ENCODE peak calls at places on chromosomes 4 and X, in six cellular contexts. J is lower leg skin, I is neural progenitor cell, B is choroid plexus epithelial cell, T is cardiac fibroblast, Z is mucosa of descending colon. K is an unnamed sample.

GRCh38 chr4:54723220-54723619 is 65.5 kb downstream of the KIT start:
- DNase-seq in Z (no peak), B (no peak), I (no peak), J (no peak), T (no peak), K (no peak)

GRCh38 chrX:11406109-11406755 is 113.0 kb downstream of the AMELX start:
- DNase-seq in I (no peak), J (no peak), T (no peak), B (peak), Z (no peak), K (no peak)

GRCh38 chrX:29661290-29661689 is 554.1 kb upstream of the MAGEB2 start:
- DNase-seq in J (no peak), T (peak), I (no peak), Z (no peak), B (peak), K (no peak)

GRCh38 chr4:2166253-2166652 is 75.7 kb downstream of the HAUS3 start:
- DNase-seq in B (no peak), I (no peak), J (peak), Z (peak), T (no peak), K (no peak)

GRCh38 chr4:135201081-135201480 is 999.5 kb upstream of the PABPC4L start:
- DNase-seq in J (no peak), B (no peak), Z (no peak), I (no peak), T (no peak), K (no peak)

GRCh38 chr4:73895201-73896177 is 26.3 kb downstream of the CXCL1 start:
- DNase-seq in Z (peak), T (peak), I (no peak), J (no peak), B (peak), K (no peak)

GRCh38 chr4:108620933-108621905 is 843 bp downstream of the RPL34 start:
- DNase-seq in B (no peak), Z (no peak), J (no peak), I (no peak), T (no peak), K (no peak)

GRCh38 chr4:45662996-45663395 is 460.9 kb downstream of the GABRG1 start:
- DNase-seq in B (peak), J (no peak), Z (peak), T (peak), I (peak), K (no peak)

GRCh38 chr4:116878280-116878679 is 207.1 kb downstream of the TRAM1L1 start:
- DNase-seq in Z (no peak), B (no peak), J (no peak), T (no peak), I (no peak), K (no peak)

GRCh38 chrX:48854898-48855297 is 19.5 kb upstream of the PCSK1N start:
- DNase-seq in J (no peak), I (peak), T (peak), Z (no peak), B (peak), K (no peak)

GRCh38 chr4:53490965-53491622 is 100.2 kb downstream of the LNX1 start:
- DNase-seq in T (peak), Z (peak), B (peak), I (peak), J (no peak), K (peak)

GRCh38 chr4:53841711-53842110 is 222.7 kb downstream of the CHIC2 start:
- DNase-seq in I (no peak), Z (no peak), B (no peak), T (no peak), J (no peak), K (no peak)

GRCh38 chrX:19760841-19761512 is 126.4 kb downstream of the SH3KBP1 start:
- DNase-seq in I (no peak), B (no peak), Z (no peak), T (no peak), J (no peak), K (no peak)

GRCh38 chr4:25307596-25307995 is 5.0 kb upstream of the ZCCHC4 start:
- DNase-seq in Z (no peak), T (peak), I (no peak), B (no peak), J (no peak), K (no peak)

GRCh38 chr4:177450421-177451107 is 8.3 kb upstream of the AGA start:
- DNase-seq in B (peak), I (no peak), J (no peak), T (peak), Z (no peak), K (no peak)

GRCh38 chrX:85897376-85898110 is 149.8 kb downstream of the CHM start:
- DNase-seq in J (no peak), I (no peak), Z (no peak), B (no peak), T (no peak), K (no peak)

GRCh38 chrX:64975491-64975890 is 759 bp downstream of the ZC4H2 start:
- DNase-seq in T (peak), I (peak), J (no peak), B (peak), Z (peak), K (no peak)

GRCh38 chr4:2478220-2478619 is 9.3 kb downstream of the RNF4 start:
- DNase-seq in I (no peak), T (no peak), J (no peak), Z (no peak), B (no peak), K (no peak)

GRCh38 chrX:633043-633654 is 2.6 kb downstream of the SHOX start:
- DNase-seq in T (no peak), J (no peak), B (no peak), I (peak), Z (no peak), K (no peak)

GRCh38 chr4:73251384-73251783 is 7.2 kb downstream of the ANKRD17 start:
- DNase-seq in Z (no peak), T (no peak), B (peak), J (no peak), I (no peak), K (no peak)

GRCh38 chr4:40662962-40663604 is 33.4 kb upstream of the RBM47 start:
- DNase-seq in I (no peak), T (peak), Z (no peak), J (no peak), B (peak), K (peak)

GRCh38 chr4:123893746-123894095 is 497.1 kb downstream of the SPRY1 start:
- DNase-seq in J (no peak), B (peak), Z (no peak), I (no peak), T (no peak), K (no peak)

GRCh38 chr4:1024882-1025552 is 13.6 kb downstream of the FGFRL1 start:
- DNase-seq in B (no peak), Z (no peak), J (no peak), I (no peak), T (no peak), K (no peak)

GRCh38 chrX:8629871-8630270 is 102.1 kb downstream of the ANOS1 start:
- DNase-seq in Z (no peak), J (no peak), I (no peak), T (peak), B (peak), K (no peak)

GRCh38 chr4:149914521-149915115 is 99.0 kb upstream of the IQCM start:
- DNase-seq in I (peak), T (peak), Z (peak), B (peak), J (no peak), K (peak)

GRCh38 chr4:184856277-184856609 is 30.5 kb upstream of the ACSL1 start:
- DNase-seq in I (no peak), B (no peak), Z (no peak), T (no peak), J (no peak), K (peak)

GRCh38 chr4:169934794-169935400 is 91.3 kb downstream of the MFAP3L start:
- DNase-seq in I (peak), J (no peak), B (no peak), T (no peak), Z (no peak), K (no peak)

GRCh38 chr4:2811830-2812599 is 19.1 kb downstream of the SH3BP2 start:
- DNase-seq in Z (peak), T (peak), B (peak), I (peak), J (peak), K (peak)

GRCh38 chr4:73606465-73606974 is 13.7 kb downstream of the RASSF6 start:
- DNase-seq in I (no peak), B (no peak), J (no peak), T (no peak), Z (peak), K (peak)

GRCh38 chrX:9312922-9313867 is 151.7 kb upstream of the TBL1X start:
- DNase-seq in Z (peak), I (no peak), T (no peak), B (no peak), J (peak), K (peak)

GRCh38 chr4:81466841-81467671 is 4.7 kb downstream of the RASGEF1B start:
- DNase-seq in I (peak), B (peak), Z (peak), J (no peak), T (peak), K (peak)

GRCh38 chr4:54882616-54883015 is 224.9 kb downstream of the KIT start:
- DNase-seq in T (peak), Z (no peak), I (no peak), J (no peak), B (peak), K (no peak)

GRCh38 chrX:53087378-53087777 is 5.2 kb downstream of the TSPYL2 start:
- DNase-seq in I (no peak), J (no peak), T (no peak), Z (no peak), B (no peak), K (peak)

GRCh38 chr4:121049072-121049599 is 23.2 kb downstream of the NDNF start:
- DNase-seq in Z (no peak), B (no peak), I (no peak), J (no peak), T (no peak), K (no peak)

GRCh38 chr4:121048165-121048564 is 24.2 kb downstream of the NDNF start:
- DNase-seq in T (no peak), Z (no peak), J (no peak), I (no peak), B (no peak), K (no peak)

GRCh38 chr4:121054373-121054772 is 18.0 kb downstream of the NDNF start:
- DNase-seq in I (no peak), Z (no peak), B (no peak), J (no peak), T (no peak), K (no peak)

GRCh38 chr4:121053601-121054143 is 18.7 kb downstream of the NDNF start:
- DNase-seq in T (no peak), B (peak), I (no peak), J (no peak), Z (peak), K (no peak)

GRCh38 chr4:121050251-121050650 is 22.1 kb downstream of the NDNF start:
- DNase-seq in Z (no peak), T (no peak), B (peak), I (no peak), J (no peak), K (no peak)
- TF ChIP-seq CTCF in Z (no peak), T (peak), B (peak), I (peak), J (no peak), K (no peak)

DNA sequence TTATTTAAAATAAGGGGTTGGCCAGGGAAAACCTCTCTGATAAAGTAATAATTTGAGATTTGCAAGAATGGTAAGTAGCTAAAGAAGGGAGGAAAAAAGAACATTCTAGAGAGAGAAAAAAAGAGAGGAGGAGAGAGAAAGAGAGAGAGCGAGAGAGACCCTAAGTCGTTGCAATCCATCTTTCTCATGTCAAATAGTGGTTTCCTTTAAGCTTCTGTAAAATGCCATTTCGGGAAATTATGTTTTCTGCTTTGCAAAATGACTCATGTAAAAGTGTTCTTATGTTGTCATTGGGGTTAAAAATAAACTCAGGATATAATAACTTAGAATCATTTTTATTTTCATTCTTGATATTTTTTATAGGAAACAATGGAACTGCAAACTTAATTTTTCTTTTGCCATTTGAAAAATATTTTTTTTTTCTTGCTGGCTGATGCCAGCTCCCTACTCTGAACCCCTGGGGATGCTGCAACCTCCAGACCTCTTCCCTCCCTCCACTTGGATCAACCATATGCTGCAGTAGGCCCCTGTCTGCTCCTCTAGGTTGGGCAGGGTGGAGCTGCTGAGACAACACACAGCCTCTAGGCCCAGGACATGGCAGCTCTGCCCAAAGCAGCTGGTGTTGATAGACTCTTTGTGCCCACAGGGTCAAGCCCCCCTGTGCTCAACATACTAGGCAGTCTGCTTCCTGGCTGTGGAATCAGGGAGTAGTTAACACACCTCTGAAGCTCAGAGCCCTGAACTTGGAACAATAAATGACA is 19.7 kb upstream of the CLNK start:
- DNase-seq in Z (no peak), B (no peak), T (no peak), I (no peak), J (no peak), K (no peak)
- TF ChIP-seq CTCF in Z (no peak), B (no peak), T (no peak), I (no peak), J (no peak), K (no peak)

DNA sequence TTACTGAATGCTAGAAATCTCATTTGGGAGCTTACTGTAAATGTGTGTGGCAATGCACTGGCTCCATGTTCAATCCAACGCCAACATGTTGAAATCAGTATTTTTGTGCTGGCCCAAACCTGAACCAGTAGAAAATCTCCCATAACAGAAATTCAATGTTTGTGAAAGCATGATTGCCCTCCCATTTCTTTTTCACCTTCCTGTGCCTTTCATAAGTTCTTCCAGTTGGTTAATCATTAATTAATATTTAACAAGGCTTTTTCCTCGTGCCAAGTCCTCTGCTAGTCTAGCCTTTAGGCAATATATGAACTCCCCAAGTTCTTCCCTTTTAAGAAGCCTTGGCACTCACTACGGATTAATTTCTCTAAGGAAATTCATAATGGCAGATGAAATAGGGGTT is 1.3 kb upstream of the PLS3 start:
- DNase-seq in J (no peak), I (no peak), B (no peak), T (peak), Z (no peak), K (no peak)
- TF ChIP-seq CTCF in J (no peak), I (no peak), B (no peak), T (no peak), Z (no peak), K (no peak)

GRCh38 chrX:135923353-135923752 is 29.8 kb downstream of the SAGE1 start:
- DNase-seq in B (peak), T (no peak), J (no peak), I (peak), Z (no peak), K (no peak)
- TF ChIP-seq CTCF in B (peak), T (no peak), J (no peak), I (peak), Z (no peak), K (peak)

GRCh38 chr4:144557404-144557803 is 88.6 kb upstream of the HHIP start:
- DNase-seq in I (no peak), Z (no peak), T (peak), B (peak), J (no peak), K (no peak)
- TF ChIP-seq CTCF in I (no peak), Z (no peak), T (peak), B (peak), J (no peak), K (no peak)

GRCh38 chrX:147838465-147839131 is 73.1 kb upstream of the FMR1 start:
- DNase-seq in B (peak), Z (no peak), I (peak), J (no peak), T (no peak), K (peak)
- TF ChIP-seq CTCF in B (peak), Z (no peak), I (peak), J (no peak), T (peak), K (peak)

K was measured in GM13977.